ENCODE peak calls at places on chromosomes 2 and 18, in five cellular contexts. P is mammary epithelial cell, V is choroid plexus epithelial cell, W is hepatocyte, B is lung. L is an unnamed sample.

GRCh38 chr2:37688771-37689468 is 17.5 kb upstream of the CDC42EP3 start:
- DNase-seq in P (peak), W (peak), V (peak), B (no peak), L (peak)

GRCh38 chr18:79950440-79951341 is 762 bp downstream of the SLC66A2 start:
- DNase-seq in P (peak), W (peak), B (no peak), V (no peak), L (no peak)

GRCh38 chr2:137467246-137467862 is 496.9 kb upstream of the HNMT start:
- DNase-seq in W (peak), P (peak), V (peak), B (peak), L (peak)

GRCh38 chr2:225041871-225042799 is at the start of gene DOCK10:
- DNase-seq in W (peak), V (peak), B (peak), P (peak), L (peak)

GRCh38 chr18:76406791-76407190 is 88.3 kb downstream of the ZNF516 start:
- DNase-seq in B (no peak), W (no peak), V (no peak), P (no peak), L (no peak)

GRCh38 chr2:196268538-196269338 is 97.4 kb upstream of the STK17B start:
- DNase-seq in P (no peak), V (peak), W (no peak), B (no peak), L (no peak)

GRCh38 chr2:212711851-212712250 is 173.2 kb upstream of the ERBB4 start:
- DNase-seq in W (no peak), P (peak), B (no peak), V (peak), L (peak)

GRCh38 chr18:10791141-10791808 is 265.4 kb downstream of the NAPG start:
- DNase-seq in V (peak), P (no peak), B (no peak), W (no peak), L (no peak)

GRCh38 chr2:8927510-8928456 is 75.7 kb downstream of the MBOAT2 start:
- DNase-seq in B (no peak), W (no peak), V (no peak), P (no peak), L (no peak)

GRCh38 chr2:120886967-120887672 is 151.5 kb downstream of the GLI2 start:
- DNase-seq in W (no peak), P (no peak), V (no peak), B (no peak), L (no peak)

GRCh38 chr2:96413067-96413722 is 77.6 kb downstream of the NCAPH start:
- DNase-seq in P (peak), V (no peak), W (peak), B (no peak), L (peak)

GRCh38 chr2:141021109-141021508 is 1109.7 kb downstream of the LRP1B start:
- DNase-seq in B (no peak), W (no peak), V (peak), P (peak), L (peak)

DNA sequence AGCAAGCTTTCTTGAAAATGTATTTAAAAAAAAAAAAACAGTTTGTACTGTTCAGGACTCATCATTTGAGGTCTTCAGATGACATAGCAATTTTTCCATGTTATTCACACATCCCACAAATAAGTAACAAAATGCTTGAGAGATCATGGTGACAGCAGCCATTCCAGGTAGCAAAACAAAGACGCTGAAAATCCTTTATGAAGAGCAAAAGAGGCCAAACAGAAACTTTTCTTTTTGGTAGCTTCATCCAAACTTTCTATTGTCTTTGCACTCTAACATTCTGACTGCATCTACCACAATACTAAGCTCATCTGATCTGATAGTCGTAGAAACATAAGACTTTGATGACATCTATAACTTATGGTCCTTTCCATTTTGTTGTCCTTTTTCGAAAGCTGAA is 76.1 kb downstream of the ZEB2 start:
- DNase-seq in W (no peak), P (no peak), V (peak), B (no peak), L (no peak)
- H3K4me3 ChIP-seq in W (no peak), P (no peak), V (no peak), B (no peak), L (no peak)

GRCh38 chr2:237432484-237433092 is 18.6 kb upstream of the COL6A3 start:
- DNase-seq in P (peak), B (no peak), W (no peak), V (peak), L (peak)
- TF ChIP-seq CTCF in P (no peak), B (no peak), W (no peak), V (peak), L (peak)

GRCh38 chr2:235670974-235671787 is 177.3 kb downstream of the AGAP1 start:
- DNase-seq in B (no peak), P (no peak), W (peak), V (no peak), L (no peak)

GRCh38 chr2:235669983-235670962 is 176.4 kb downstream of the AGAP1 start:
- DNase-seq in W (peak), P (peak), V (peak), B (no peak), L (peak)

GRCh38 chr2:235674812-235675211 is 181.0 kb downstream of the AGAP1 start:
- DNase-seq in P (no peak), B (no peak), V (no peak), W (no peak), L (no peak)

GRCh38 chr2:235674116-235674515 is 180.3 kb downstream of the AGAP1 start:
- DNase-seq in P (no peak), V (no peak), W (no peak), B (no peak), L (no peak)

GRCh38 chr2:235672720-235673119 is 178.9 kb downstream of the AGAP1 start:
- DNase-seq in B (no peak), V (no peak), W (no peak), P (no peak), L (no peak)
- H3K4me3 ChIP-seq in B (no peak), V (no peak), W (no peak), P (no peak), L (no peak)

GRCh38 chr18:11859903-11860407 is 8.7 kb downstream of the CHMP1B start:
- DNase-seq in V (peak), W (peak), B (no peak), P (peak), L (peak)
- TF ChIP-seq CTCF in V (peak), W (peak), B (no peak), P (peak), L (peak)

GRCh38 chr2:74459377-74460118 is 1.3 kb downstream of the WBP1 start:
- DNase-seq in B (no peak), V (no peak), W (no peak), P (no peak), L (no peak)
- H3K4me3 ChIP-seq in B (no peak), V (peak), W (no peak), P (no peak), L (peak)

GRCh38 chr2:190477563-190478454 is 56.7 kb downstream of the NEMP2 start:
- DNase-seq in B (no peak), W (peak), V (peak), P (no peak), L (peak)

GRCh38 chr2:190482441-190482840 is 52.1 kb downstream of the NEMP2 start:
- DNase-seq in B (no peak), P (peak), W (no peak), V (peak), L (peak)

GRCh38 chr2:190486037-190486623 is 48.4 kb downstream of the NEMP2 start:
- DNase-seq in W (no peak), V (no peak), P (peak), B (no peak), L (peak)

GRCh38 chr2:190478572-190478971 is 56.0 kb downstream of the NEMP2 start:
- DNase-seq in P (no peak), V (no peak), W (no peak), B (no peak), L (no peak)

DNA sequence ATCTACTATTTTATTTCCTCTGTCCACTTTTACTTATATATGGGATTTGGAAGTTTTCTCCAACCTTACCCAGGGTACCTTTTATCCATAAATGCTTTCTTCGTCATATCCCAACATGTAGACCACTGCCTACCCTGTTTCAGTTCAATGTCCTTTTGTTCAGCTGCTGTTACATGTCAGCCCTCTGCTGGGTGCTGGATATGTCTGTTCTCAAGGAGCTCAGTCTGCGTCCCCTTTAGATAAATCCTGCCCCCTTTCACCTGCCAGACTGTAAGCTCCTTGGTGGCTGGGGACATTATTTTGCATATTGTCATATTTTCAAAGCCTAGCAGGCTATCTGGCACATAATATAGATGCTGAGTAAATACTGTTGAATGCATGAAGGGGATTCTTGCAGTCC is 53.2 kb downstream of the NEMP2 start:
- DNase-seq in V (no peak), P (no peak), B (no peak), W (no peak), L (no peak)
- TF ChIP-seq CTCF in V (no peak), P (no peak), B (no peak), W (no peak), L (no peak)